ENCODE peak calls at places on chromosomes 7 and 10, in six cellular contexts. Q is iPS-NIHi11, V is iris pigment epithelial cell, I is stromal cell of bone marrow, K is EL, T is GM10248. C is an unnamed sample.
A peak's percentile ranks its signal among the peaks of the same experiment; 100 is the strongest.

GRCh38 chr7:151228024-151228866 is 1.2 kb upstream of the ABCF2 start:
- DNase-seq in Q (no peak), V (no peak), I (no peak), K (no peak), T (no peak), C (no peak)

GRCh38 chr10:58385784-58386112 is 538 bp downstream of the TFAM start:
- DNase-seq in Q (peak; percentile 49), V (peak; percentile 35), I (no peak), K (peak; percentile 62), T (peak; percentile 28), C (no peak)

GRCh38 chr10:64408386-64409178 is 887.4 kb downstream of the REEP3 start:
- DNase-seq in Q (no peak), V (no peak), I (no peak), K (no peak), T (no peak), C (no peak)

GRCh38 chr10:44316187-44316921 is 68.5 kb downstream of the CXCL12 start:
- DNase-seq in Q (peak; percentile 83), V (no peak), I (no peak), K (no peak), T (no peak), C (no peak)

GRCh38 chr10:84196083-84196482 is 1.7 kb downstream of the CDHR1 start:
- DNase-seq in Q (no peak), V (no peak), I (no peak), K (no peak), T (no peak), C (no peak)

GRCh38 chr10:23196915-23197314 is 4.8 kb downstream of the PTF1A start:
- DNase-seq in Q (no peak), V (no peak), I (no peak), K (no peak), T (no peak), C (no peak)

GRCh38 chr7:44145969-44146897 is 5.1 kb upstream of the MYL7 start:
- DNase-seq in Q (peak; percentile 99), V (peak; percentile 20), I (no peak), K (peak; percentile 76), T (peak; percentile 84), C (no peak)

GRCh38 chr7:151244156-151244870 is 4.2 kb downstream of the SMARCD3 start:
- DNase-seq in Q (peak; percentile 72), V (peak; percentile 35), I (peak; percentile 27), K (peak; percentile 48), T (peak; percentile 82), C (no peak)

GRCh38 chr7:24756545-24756988 is 697 bp downstream of the GSDME start:
- DNase-seq in Q (no peak), V (peak; percentile 62), I (no peak), K (no peak), T (peak; percentile 56), C (no peak)

GRCh38 chr7:3154881-3155494 is 111.3 kb upstream of the CARD11 start:
- DNase-seq in Q (peak; percentile 57), V (peak; percentile 56), I (peak; percentile 9), K (peak; percentile 14), T (peak; percentile 68), C (peak; percentile 5)

GRCh38 chr10:116536810-116537209 is 8.9 kb upstream of the PNLIP start:
- DNase-seq in Q (no peak), V (no peak), I (no peak), K (no peak), T (no peak), C (no peak)

GRCh38 chr10:35937538-35937937 is 295.4 kb upstream of the FZD8 start:
- DNase-seq in Q (no peak), V (no peak), I (no peak), K (no peak), T (no peak), C (no peak)

GRCh38 chr7:116417593-116418345 is 81.8 kb upstream of the CAV2 start:
- DNase-seq in Q (no peak), V (no peak), I (no peak), K (no peak), T (no peak), C (no peak)

GRCh38 chr7:90222811-90223725 is 11.5 kb downstream of the STEAP2 start:
- DNase-seq in Q (no peak), V (no peak), I (peak; percentile 22), K (peak; percentile 12), T (no peak), C (no peak)

GRCh38 chr10:101046332-101047238 is 15.2 kb upstream of the KAZALD1 start:
- DNase-seq in Q (peak; percentile 35), V (no peak), I (no peak), K (peak; percentile 54), T (no peak), C (no peak)

C was measured in pulmonary artery endothelial cell.